ENCODE peak calls at places on chromosomes 1 and 21, in four cellular contexts. One of them, this sample, is unnamed. For H4K20me1, the result is how much of the 10 kb centered on the place peaks cover.

GRCh38 chr1:33042836-33043235 is 6.2 kb upstream of the AK2 start:
- DNase-seq in astrocyte: no peak
- DNase-seq in GM23248: no peak
- DNase-seq in neural progenitor cell: no peak
- DNase-seq in this sample: no peak

GRCh38 chr1:219463629-219464028 is 149.3 kb downstream of the ZC3H11B start:
- DNase-seq in astrocyte: no peak
- DNase-seq in GM23248: peak
- DNase-seq in neural progenitor cell: no peak
- DNase-seq in this sample: no peak

GRCh38 chr21:37368536-37369279 is 2.1 kb downstream of the DYRK1A start:
- DNase-seq in astrocyte: peak
- DNase-seq in GM23248: peak
- DNase-seq in neural progenitor cell: no peak
- DNase-seq in this sample: peak

GRCh38 chr1:86741947-86742572 is 37.7 kb downstream of the SH3GLB1 start:
- DNase-seq in astrocyte: no peak
- DNase-seq in GM23248: peak
- DNase-seq in neural progenitor cell: peak
- DNase-seq in this sample: peak

GRCh38 chr1:30372792-30373433 is 350.5 kb downstream of the MATN1 start:
- DNase-seq in astrocyte: no peak
- DNase-seq in GM23248: no peak
- DNase-seq in neural progenitor cell: no peak
- DNase-seq in this sample: no peak

GRCh38 chr1:16420719-16421118 is 16.5 kb downstream of the SPATA21 start:
- DNase-seq in astrocyte: no peak
- DNase-seq in GM23248: no peak
- DNase-seq in neural progenitor cell: no peak
- DNase-seq in this sample: no peak

GRCh38 chr1:227234998-227235405 is 83.3 kb downstream of the CDC42BPA start:
- DNase-seq in astrocyte: peak
- DNase-seq in GM23248: peak
- DNase-seq in neural progenitor cell: peak
- DNase-seq in this sample: peak

GRCh38 chr21:9759972-9760371 is 761.4 kb upstream of the TPTE start:
- DNase-seq in astrocyte: no peak
- DNase-seq in GM23248: no peak
- DNase-seq in neural progenitor cell: no peak
- DNase-seq in this sample: no peak

GRCh38 chr1:24749257-24749656 is 4.0 kb downstream of the CLIC4 start:
- DNase-seq in astrocyte: no peak
- DNase-seq in GM23248: no peak
- DNase-seq in neural progenitor cell: no peak
- DNase-seq in this sample: no peak

DNA sequence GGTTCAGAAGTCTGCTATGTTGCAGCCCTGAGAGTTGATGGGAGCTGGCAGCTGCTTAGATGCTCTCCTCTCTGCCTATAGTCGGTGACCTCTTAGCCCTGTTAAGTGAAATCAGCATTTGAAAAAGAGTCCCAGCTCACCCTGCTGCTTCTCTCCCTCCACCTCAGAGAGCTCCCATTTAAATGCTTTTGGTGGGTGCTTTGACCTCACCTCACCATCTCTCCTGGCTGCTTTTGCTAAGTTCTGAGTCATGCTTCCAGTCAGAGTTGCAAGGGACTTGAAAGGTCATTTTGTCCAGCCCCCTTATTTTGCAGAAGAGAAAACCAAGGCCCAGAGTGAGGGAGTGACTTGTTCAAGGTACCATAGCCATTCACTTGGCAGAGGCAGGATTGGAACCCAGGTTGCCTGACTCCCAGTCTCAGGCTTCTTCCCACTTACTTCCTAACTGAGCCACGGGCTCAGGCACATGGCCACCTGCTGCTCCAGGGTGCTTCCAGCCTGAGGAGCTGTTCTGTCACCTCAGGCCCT is 3.3 kb downstream of the MAPKAPK2 start:
- DNase-seq in astrocyte: peak
- DNase-seq in GM23248: peak
- DNase-seq in neural progenitor cell: no peak
- DNase-seq in this sample: peak
- H4K20me1 ChIP-seq in astrocyte: half or more
- H4K20me1 ChIP-seq in GM23248: under half
- H4K20me1 ChIP-seq in neural progenitor cell: half or more
- H4K20me1 ChIP-seq in this sample: under half

GRCh38 chr21:44428281-44428942 is 26.9 kb upstream of the LRRC3 start:
- DNase-seq in astrocyte: no peak
- DNase-seq in GM23248: peak
- DNase-seq in neural progenitor cell: no peak
- DNase-seq in this sample: no peak

GRCh38 chr21:44427241-44428120 is 27.8 kb upstream of the LRRC3 start:
- DNase-seq in astrocyte: no peak
- DNase-seq in GM23248: no peak
- DNase-seq in neural progenitor cell: no peak
- DNase-seq in this sample: no peak

GRCh38 chr21:44431300-44431699 is 24.0 kb upstream of the LRRC3 start:
- DNase-seq in astrocyte: no peak
- DNase-seq in GM23248: no peak
- DNase-seq in neural progenitor cell: no peak
- DNase-seq in this sample: no peak

GRCh38 chr21:44426663-44427191 is 28.6 kb upstream of the LRRC3 start:
- DNase-seq in astrocyte: no peak
- DNase-seq in GM23248: no peak
- DNase-seq in neural progenitor cell: no peak
- DNase-seq in this sample: no peak

DNA sequence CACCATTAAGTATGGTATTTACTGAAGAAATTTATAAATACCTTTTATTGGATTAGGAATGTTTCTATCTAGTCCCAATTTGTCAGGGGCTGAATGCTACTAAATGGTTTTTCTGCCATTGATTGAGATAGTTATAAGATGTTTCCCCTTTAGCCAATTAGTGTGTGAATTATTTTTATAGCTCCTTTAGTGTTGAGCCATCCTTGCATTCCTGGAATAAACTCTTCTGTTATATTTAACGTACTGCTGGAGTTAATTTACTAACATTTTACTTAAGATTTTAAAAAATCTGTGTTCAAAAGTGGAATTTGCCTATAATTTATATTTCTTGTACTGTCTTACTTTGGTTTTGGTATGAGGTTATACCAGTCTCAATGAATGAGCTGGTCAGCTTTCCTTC is 25.4 kb upstream of the LRRC3 start:
- DNase-seq in astrocyte: no peak
- DNase-seq in GM23248: peak
- DNase-seq in neural progenitor cell: no peak
- DNase-seq in this sample: no peak
- H4K20me1 ChIP-seq in astrocyte: under half
- H4K20me1 ChIP-seq in GM23248: under half
- H4K20me1 ChIP-seq in neural progenitor cell: under half
- H4K20me1 ChIP-seq in this sample: under half

GRCh38 chr1:3070654-3071506 is 1.9 kb downstream of the PRDM16 start:
- DNase-seq in astrocyte: no peak
- DNase-seq in GM23248: peak
- DNase-seq in neural progenitor cell: peak
- DNase-seq in this sample: no peak
- H4K20me1 ChIP-seq in astrocyte: under half
- H4K20me1 ChIP-seq in GM23248: under half
- H4K20me1 ChIP-seq in neural progenitor cell: half or more
- H4K20me1 ChIP-seq in this sample: under half

DNA sequence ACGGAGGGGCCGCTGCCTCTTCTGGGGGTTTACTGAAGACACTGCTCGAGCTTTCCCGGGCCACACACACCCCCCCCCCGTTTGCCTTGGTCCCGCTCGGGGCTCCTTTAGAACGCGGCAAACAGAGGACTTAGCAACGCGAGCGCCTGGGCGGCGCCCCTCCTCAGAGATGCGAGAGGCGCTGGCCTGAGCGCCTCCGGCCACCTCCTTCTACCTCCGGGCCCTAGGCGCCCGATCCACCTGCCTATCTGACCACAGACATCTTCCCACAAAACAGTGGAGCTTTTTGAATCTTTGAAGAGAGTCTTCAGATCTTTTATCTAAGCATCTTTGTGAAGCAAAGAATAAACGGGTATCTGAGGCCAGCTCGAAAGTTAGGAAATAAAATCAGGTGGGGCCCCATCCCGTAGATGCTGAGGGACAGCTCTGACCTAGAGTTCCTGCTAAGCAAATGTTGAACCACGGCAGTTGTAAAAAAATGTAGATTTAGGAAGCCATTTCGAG is 436 bp upstream of the TTLL7 start:
- DNase-seq in astrocyte: peak
- DNase-seq in GM23248: peak
- DNase-seq in neural progenitor cell: peak
- DNase-seq in this sample: peak
- H4K20me1 ChIP-seq in astrocyte: under half
- H4K20me1 ChIP-seq in GM23248: under half
- H4K20me1 ChIP-seq in neural progenitor cell: under half
- H4K20me1 ChIP-seq in this sample: under half

GRCh38 chr1:23567996-23568607 is 8.8 kb upstream of the ID3 start:
- DNase-seq in astrocyte: no peak
- DNase-seq in GM23248: peak
- DNase-seq in neural progenitor cell: peak
- DNase-seq in this sample: peak

GRCh38 chr1:23568608-23569383 is 9.5 kb upstream of the ID3 start:
- DNase-seq in astrocyte: no peak
- DNase-seq in GM23248: peak
- DNase-seq in neural progenitor cell: peak
- DNase-seq in this sample: peak

GRCh38 chr1:23567629-23567995 is 8.3 kb upstream of the ID3 start:
- DNase-seq in astrocyte: no peak
- DNase-seq in GM23248: no peak
- DNase-seq in neural progenitor cell: no peak
- DNase-seq in this sample: no peak

GRCh38 chr1:23573574-23574182 is 14.4 kb upstream of the ID3 start:
- DNase-seq in astrocyte: no peak
- DNase-seq in GM23248: no peak
- DNase-seq in neural progenitor cell: no peak
- DNase-seq in this sample: no peak

GRCh38 chr1:23570001-23570691 is 10.8 kb upstream of the ID3 start:
- DNase-seq in astrocyte: no peak
- DNase-seq in GM23248: no peak
- DNase-seq in neural progenitor cell: no peak
- DNase-seq in this sample: no peak
- H4K20me1 ChIP-seq in astrocyte: under half
- H4K20me1 ChIP-seq in GM23248: under half
- H4K20me1 ChIP-seq in neural progenitor cell: under half
- H4K20me1 ChIP-seq in this sample: under half

GRCh38 chr1:118944133-118944532 is 44.0 kb downstream of the TBX15 start:
- DNase-seq in astrocyte: no peak
- DNase-seq in GM23248: peak
- DNase-seq in neural progenitor cell: no peak
- DNase-seq in this sample: no peak
- H4K20me1 ChIP-seq in astrocyte: under half
- H4K20me1 ChIP-seq in GM23248: under half
- H4K20me1 ChIP-seq in neural progenitor cell: under half
- H4K20me1 ChIP-seq in this sample: under half